ENCODE peak calls at places on chromosomes 1 and 21, in nine cellular contexts. W is uterus; K is brain microvascular endothelial cell; E is OCI-LY7; D is thyroid gland; T is mammary epithelial cell; X is hepatocyte; G is tibial artery; M is CD8-positive, alpha-beta T cell. C is an unnamed sample.

GRCh38 chr1:42957880-42958487 is 684 bp downstream of the SLC2A1 start:
- DNase-seq in W (peak; percentile 49), K (peak; percentile 23), E (peak; percentile 80), D (peak; percentile 67), T (peak; percentile 63), X (peak; percentile 88), G (peak; percentile 86), M (peak; percentile 49), C (peak; percentile 57)

GRCh38 chr1:210687582-210688279 is 359.0 kb downstream of the HHAT start:
- DNase-seq in W (no peak), K (no peak), E (no peak), D (peak; percentile 58), T (no peak), X (no peak), G (no peak), M (no peak), C (no peak)

GRCh38 chr1:116769561-116769977 is 15.3 kb downstream of the CD2 start:
- DNase-seq in W (no peak), K (peak; percentile 32), E (peak; percentile 92), D (no peak), T (peak; percentile 73), X (no peak), G (no peak), M (no peak), C (no peak)

GRCh38 chr1:79852004-79852403 is 845.5 kb upstream of the ADGRL4 start:
- DNase-seq in W (no peak), K (no peak), E (peak; percentile 48), D (no peak), T (no peak), X (no peak), G (no peak), M (no peak), C (no peak)

GRCh38 chr1:54012008-54012325 is 6.0 kb downstream of the LDLRAD1 start:
- DNase-seq in W (no peak), K (no peak), E (no peak), D (no peak), T (no peak), X (no peak), G (peak; percentile 48), M (no peak), C (no peak)

GRCh38 chr1:175193339-175193950 is 869 bp upstream of the KIAA0040 start:
- DNase-seq in W (no peak), K (no peak), E (no peak), D (no peak), T (peak; percentile 54), X (no peak), G (no peak), M (no peak), C (no peak)

GRCh38 chr21:29372063-29372802 is 73.5 kb downstream of the BACH1 start:
- DNase-seq in W (peak; percentile 74), K (peak; percentile 81), E (peak; percentile 84), D (peak; percentile 40), T (peak; percentile 52), X (peak; percentile 85), G (no peak), M (peak; percentile 38), C (peak; percentile 72)

GRCh38 chr1:47338249-47339077 is 4.9 kb downstream of the CMPK1 start:
- DNase-seq in W (no peak), K (no peak), E (no peak), D (no peak), T (no peak), X (no peak), G (no peak), M (no peak), C (no peak)

GRCh38 chr1:115469703-115470476 is 131.8 kb upstream of the NGF start:
- DNase-seq in W (peak; percentile 38), K (peak; percentile 66), E (peak; percentile 58), D (peak; percentile 89), T (peak; percentile 74), X (peak; percentile 68), G (no peak), M (no peak), C (peak; percentile 61)

DNA sequence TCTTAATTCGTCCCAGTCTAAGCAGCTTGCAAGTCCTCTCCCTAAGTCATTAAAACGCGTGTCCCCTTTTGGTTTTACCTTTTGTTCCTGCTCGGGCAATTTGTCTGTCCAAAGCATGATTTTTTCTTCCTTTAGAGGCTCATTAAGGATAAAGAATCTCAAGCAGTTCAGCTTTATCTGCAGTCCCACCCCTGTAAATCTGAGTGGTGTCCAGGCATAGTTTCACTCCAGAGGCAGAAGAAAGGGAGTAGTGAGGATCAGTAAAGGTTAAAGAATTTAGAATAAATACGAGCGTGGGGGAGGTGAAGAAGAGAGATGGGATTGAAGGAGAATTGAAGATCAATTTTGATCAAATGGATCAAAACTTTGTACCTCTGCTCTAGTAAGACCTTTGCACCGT is 930 bp upstream of the ETV3 start:
- DNase-seq in W (no peak), K (no peak), E (no peak), D (no peak), T (no peak), X (no peak), G (no peak), M (no peak), C (no peak)
- H3K27ac ChIP-seq in W (peak overlapping the region; percentile 97), K (peak overlapping the region; percentile 96), E (peak overlapping the region; percentile 28), D (peak overlapping the region; percentile 93), T (peak overlapping the region; percentile 81), X (peak overlapping the region; percentile 99), G (peak overlapping the region; percentile 94), M (peak overlapping the region; percentile 84), C (peak overlapping the region; percentile 87)

GRCh38 chr1:25072461-25072860 is 142.4 kb upstream of the RUNX3 start:
- DNase-seq in W (no peak), K (no peak), E (no peak), D (no peak), T (no peak), X (no peak), G (no peak), M (no peak), C (no peak)

GRCh38 chr1:25079048-25079447 is 149.0 kb upstream of the RUNX3 start:
- DNase-seq in W (no peak), K (no peak), E (no peak), D (no peak), T (no peak), X (no peak), G (no peak), M (no peak), C (no peak)

GRCh38 chr1:25074828-25075227 is 144.8 kb upstream of the RUNX3 start:
- DNase-seq in W (no peak), K (no peak), E (no peak), D (no peak), T (no peak), X (no peak), G (no peak), M (no peak), C (no peak)

GRCh38 chr1:25073640-25074270 is 143.7 kb upstream of the RUNX3 start:
- DNase-seq in W (no peak), K (no peak), E (no peak), D (no peak), T (no peak), X (peak; percentile 31), G (no peak), M (no peak), C (no peak)

GRCh38 chr1:25074326-25074725 is 144.2 kb upstream of the RUNX3 start:
- DNase-seq in W (no peak), K (no peak), E (no peak), D (no peak), T (no peak), X (no peak), G (no peak), M (no peak), C (no peak)
- TF ChIP-seq CTCF in W (no peak), K (no peak), E (no peak), D (no peak), T (no peak), X (no peak), G (no peak), M (no peak), C (no peak)

GRCh38 chr1:239997160-239997514 is 94.5 kb upstream of the FMN2 start:
- DNase-seq in W (no peak), K (no peak), E (no peak), D (no peak), T (no peak), X (no peak), G (no peak), M (no peak), C (no peak)

GRCh38 chr1:239997515-239998311 is 94.0 kb upstream of the FMN2 start:
- DNase-seq in W (no peak), K (no peak), E (no peak), D (peak; percentile 7), T (no peak), X (peak; percentile 48), G (no peak), M (no peak), C (peak; percentile 86)

GRCh38 chr1:240000634-240001033 is 91.0 kb upstream of the FMN2 start:
- DNase-seq in W (no peak), K (peak; percentile 57), E (no peak), D (no peak), T (peak; percentile 35), X (no peak), G (no peak), M (no peak), C (no peak)

GRCh38 chr1:239999170-239999569 is 92.5 kb upstream of the FMN2 start:
- DNase-seq in W (no peak), K (no peak), E (no peak), D (no peak), T (no peak), X (no peak), G (no peak), M (no peak), C (no peak)

DNA sequence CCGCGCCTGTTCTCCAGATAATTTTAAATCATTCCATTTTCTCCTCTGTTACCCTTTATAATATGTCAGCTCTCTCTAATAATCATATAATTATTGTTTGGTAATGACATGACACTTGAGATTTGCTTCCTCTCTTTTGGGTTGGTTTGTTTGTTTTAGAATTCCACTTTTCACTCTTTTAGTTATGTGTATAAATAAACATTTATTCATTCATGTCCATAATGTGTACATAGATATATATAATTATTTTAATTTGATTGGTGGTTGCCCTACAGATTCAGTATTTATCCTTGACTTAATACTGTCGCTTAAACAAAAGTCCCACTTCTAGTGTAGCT is 93.4 kb upstream of the FMN2 start:
- DNase-seq in W (no peak), K (no peak), E (no peak), D (no peak), T (no peak), X (no peak), G (no peak), M (no peak), C (no peak)
- H3K4me3 ChIP-seq in W (no peak overlapping the region), K (peak overlapping the region; percentile 43), E (no peak overlapping the region), D (peak overlapping the region; percentile 14), T (no peak overlapping the region), X (peak overlapping the region; percentile 21), G (no peak overlapping the region), M (no peak overlapping the region), C (peak overlapping the region; percentile 55)

DNA sequence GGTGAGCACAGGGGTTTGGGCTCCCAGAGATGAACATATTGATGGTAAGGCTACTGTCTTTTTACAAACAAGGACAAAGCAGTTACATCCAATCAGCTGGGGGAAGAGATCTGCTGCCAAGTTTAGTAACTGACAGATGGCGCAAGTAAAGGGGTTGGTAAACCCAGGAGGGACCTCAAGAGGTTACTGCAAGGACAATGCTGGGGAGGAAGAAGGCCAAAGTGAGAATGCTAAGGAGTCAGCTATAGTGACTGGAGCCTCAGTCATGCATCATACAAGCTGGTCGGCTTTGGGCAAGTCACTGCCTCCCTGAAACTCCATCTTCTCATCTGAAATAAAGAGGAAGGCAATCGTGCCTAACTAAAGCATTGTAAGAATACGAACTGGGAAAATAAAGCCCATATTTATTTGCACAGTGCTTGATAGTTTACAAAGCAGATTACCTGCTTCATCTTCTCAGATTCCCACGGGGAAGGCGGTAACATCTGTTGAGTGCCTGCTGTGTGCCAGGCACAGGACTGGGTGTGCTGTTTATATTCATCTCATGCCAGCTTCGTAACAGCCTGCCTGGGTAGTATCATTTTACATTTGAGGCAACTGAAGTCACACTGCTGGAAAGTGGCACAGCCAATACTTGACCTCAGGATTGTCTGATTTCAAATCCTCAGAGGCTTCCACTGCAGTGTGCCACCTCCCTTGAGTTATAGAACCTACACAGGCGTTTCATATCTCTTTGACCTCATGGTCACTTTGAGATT is 114.8 kb downstream of the BEND5 start:
- DNase-seq in W (no peak), K (no peak), E (no peak), D (no peak), T (no peak), X (no peak), G (no peak), M (no peak), C (peak; percentile 56)
- H3K27ac ChIP-seq in W (no peak overlapping the region), K (no peak overlapping the region), E (no peak overlapping the region), D (no peak overlapping the region), T (no peak overlapping the region), X (no peak overlapping the region), G (no peak overlapping the region), M (no peak overlapping the region), C (peak overlapping the region; percentile 62)